ENCODE peak calls at places on chromosomes 3 and 15, in seven cellular contexts. J is heart right ventricle, D is non-pigmented ciliary epithelial cell, R is amygdala, Q is upper lobe of right lung, U is GM03348, C is T1000. V is an unnamed sample.
A peak's percentile ranks its signal among the peaks of the same experiment; 100 is the strongest.

GRCh38 chr3:156417733-156418132 is 137.2 kb downstream of the SSR3 start:
- DNase-seq in J (no peak), D (no peak), R (no peak), Q (no peak), U (no peak), C (no peak), V (no peak)

GRCh38 chr3:56702487-56703315 is 19.6 kb upstream of the TASOR start:
- DNase-seq in J (peak; percentile 57), D (peak; percentile 37), R (no peak), Q (no peak), U (peak; percentile 76), C (peak; percentile 55), V (peak; percentile 46)

GRCh38 chr3:172749201-172749965 is 1.1 kb upstream of the ECT2 start:
- DNase-seq in J (peak; percentile 42), D (peak; percentile 90), R (no peak), Q (no peak), U (peak; percentile 79), C (peak; percentile 13), V (peak; percentile 88)

GRCh38 chr3:99505646-99506269 is 132.6 kb upstream of the COL8A1 start:
- DNase-seq in J (peak; percentile 42), D (peak; percentile 89), R (no peak), Q (no peak), U (peak; percentile 82), C (no peak), V (peak; percentile 43)

GRCh38 chr3:5061218-5061569 is 60.9 kb upstream of the ARL8B start:
- DNase-seq in J (no peak), D (no peak), R (no peak), Q (no peak), U (no peak), C (no peak), V (no peak)

GRCh38 chr3:194512895-194513601 is 26.2 kb upstream of the ATP13A3 start:
- DNase-seq in J (no peak), D (no peak), R (no peak), Q (no peak), U (no peak), C (no peak), V (no peak)

GRCh38 chr3:73094127-73094526 is 32.7 kb downstream of the EBLN2 start:
- DNase-seq in J (no peak), D (no peak), R (no peak), Q (no peak), U (peak; percentile 36), C (no peak), V (no peak)

GRCh38 chr15:42329161-42329560 is 30.1 kb upstream of the CAPN3 start:
- DNase-seq in J (no peak), D (no peak), R (no peak), Q (no peak), U (no peak), C (no peak), V (no peak)